ENCODE peak calls at places on chromosomes 6 and 20, in five cellular contexts. One of them, this sample, is unnamed. For H3K4me1, the result is how much of the 10 kb centered on the place peaks cover.

GRCh38 chr20:39716796-39717341 is 754.7 kb downstream of the DHX35 start:
- DNase-seq in right cardiac atrium: no peak
- DNase-seq in lung: no peak
- DNase-seq in psoas muscle: no peak
- DNase-seq in heart left ventricle: no peak
- DNase-seq in this sample: no peak

GRCh38 chr6:141152951-141153350 is 979.8 kb upstream of the GJE1 start:
- DNase-seq in lung: no peak
- DNase-seq in heart left ventricle: no peak
- DNase-seq in psoas muscle: no peak
- DNase-seq in right cardiac atrium: no peak
- DNase-seq in this sample: no peak

GRCh38 chr6:146859795-146860495 is 261.2 kb downstream of the ADGB start:
- DNase-seq in heart left ventricle: no peak
- DNase-seq in lung: no peak
- DNase-seq in psoas muscle: no peak
- DNase-seq in right cardiac atrium: no peak
- DNase-seq in this sample: no peak

GRCh38 chr6:147055821-147056392 is 148.3 kb upstream of the STXBP5 start:
- DNase-seq in right cardiac atrium: no peak
- DNase-seq in psoas muscle: no peak
- DNase-seq in lung: no peak
- DNase-seq in heart left ventricle: no peak
- DNase-seq in this sample: no peak

GRCh38 chr20:50932016-50932338 is 740 bp upstream of the ADNP start:
- DNase-seq in lung: no peak
- DNase-seq in heart left ventricle: no peak
- DNase-seq in right cardiac atrium: no peak
- DNase-seq in psoas muscle: no peak
- DNase-seq in this sample: no peak

GRCh38 chr6:3398755-3399671 is 57.8 kb downstream of the SLC22A23 start:
- DNase-seq in heart left ventricle: no peak
- DNase-seq in right cardiac atrium: no peak
- DNase-seq in lung: no peak
- DNase-seq in psoas muscle: no peak
- DNase-seq in this sample: no peak

GRCh38 chr6:64012351-64013060 is 376.9 kb downstream of the PHF3 start:
- DNase-seq in heart left ventricle: no peak
- DNase-seq in psoas muscle: no peak
- DNase-seq in lung: no peak
- DNase-seq in right cardiac atrium: no peak
- DNase-seq in this sample: no peak

GRCh38 chr20:29878777-29879442 is 1378.6 kb upstream of the DEFB115 start:
- DNase-seq in psoas muscle: peak
- DNase-seq in right cardiac atrium: peak
- DNase-seq in heart left ventricle: peak
- DNase-seq in lung: no peak
- DNase-seq in this sample: peak

GRCh38 chr6:33116881-33117711 is 41.3 kb downstream of the HLA-DPB1 start:
- DNase-seq in lung: no peak
- DNase-seq in psoas muscle: no peak
- DNase-seq in right cardiac atrium: peak
- DNase-seq in heart left ventricle: no peak
- DNase-seq in this sample: peak

GRCh38 chr6:169162968-169163903 is 90.4 kb downstream of the THBS2 start:
- DNase-seq in heart left ventricle: no peak
- DNase-seq in lung: peak
- DNase-seq in right cardiac atrium: peak
- DNase-seq in psoas muscle: peak
- DNase-seq in this sample: peak

GRCh38 chr20:18058661-18059467 is 1.1 kb upstream of the OVOL2 start:
- DNase-seq in right cardiac atrium: no peak
- DNase-seq in psoas muscle: no peak
- DNase-seq in heart left ventricle: no peak
- DNase-seq in lung: peak
- DNase-seq in this sample: no peak

GRCh38 chr6:135231469-135231844 is 50.3 kb downstream of the MYB start:
- DNase-seq in heart left ventricle: no peak
- DNase-seq in lung: no peak
- DNase-seq in psoas muscle: no peak
- DNase-seq in right cardiac atrium: no peak
- DNase-seq in this sample: no peak

GRCh38 chr6:10481101-10481500 is 40.0 kb upstream of the GCNT2 start:
- DNase-seq in psoas muscle: no peak
- DNase-seq in lung: no peak
- DNase-seq in right cardiac atrium: no peak
- DNase-seq in heart left ventricle: no peak
- DNase-seq in this sample: no peak

GRCh38 chr6:47168176-47168575 is 126.0 kb upstream of the ADGRF1 start:
- DNase-seq in heart left ventricle: no peak
- DNase-seq in right cardiac atrium: no peak
- DNase-seq in psoas muscle: peak
- DNase-seq in lung: peak
- DNase-seq in this sample: peak

GRCh38 chr6:98946877-98947410 is 802 bp downstream of the FBXL4 start:
- DNase-seq in lung: peak
- DNase-seq in heart left ventricle: peak
- DNase-seq in psoas muscle: peak
- DNase-seq in right cardiac atrium: peak
- DNase-seq in this sample: no peak

GRCh38 chr6:26216015-26216885 is 129.0 kb downstream of the HFE start:
- DNase-seq in right cardiac atrium: peak
- DNase-seq in heart left ventricle: peak
- DNase-seq in psoas muscle: peak
- DNase-seq in lung: no peak
- DNase-seq in this sample: peak

GRCh38 chr6:43669050-43669921 is 18.3 kb downstream of the MRPS18A start:
- DNase-seq in psoas muscle: peak
- DNase-seq in heart left ventricle: peak
- DNase-seq in lung: no peak
- DNase-seq in right cardiac atrium: peak
- DNase-seq in this sample: peak

GRCh38 chr6:8760951-8761350 is 325.6 kb upstream of the SLC35B3 start:
- DNase-seq in psoas muscle: no peak
- DNase-seq in heart left ventricle: no peak
- DNase-seq in lung: no peak
- DNase-seq in right cardiac atrium: no peak
- DNase-seq in this sample: no peak

GRCh38 chr6:27237089-27237723 is 10.3 kb upstream of the PRSS16 start:
- DNase-seq in lung: no peak
- DNase-seq in right cardiac atrium: no peak
- DNase-seq in heart left ventricle: no peak
- DNase-seq in psoas muscle: no peak
- DNase-seq in this sample: no peak

GRCh38 chr6:11370191-11371018 is 137.9 kb upstream of the NEDD9 start:
- DNase-seq in lung: no peak
- DNase-seq in psoas muscle: no peak
- DNase-seq in heart left ventricle: no peak
- DNase-seq in right cardiac atrium: no peak
- DNase-seq in this sample: no peak

GRCh38 chr20:10216146-10216741 is 2.4 kb upstream of the SNAP25 start:
- DNase-seq in lung: no peak
- DNase-seq in right cardiac atrium: no peak
- DNase-seq in heart left ventricle: no peak
- DNase-seq in psoas muscle: no peak
- DNase-seq in this sample: no peak

GRCh38 chr6:23465912-23466311 is 660.1 kb upstream of the NRSN1 start:
- DNase-seq in psoas muscle: no peak
- DNase-seq in right cardiac atrium: no peak
- DNase-seq in lung: no peak
- DNase-seq in heart left ventricle: no peak
- DNase-seq in this sample: no peak

GRCh38 chr6:39092124-39092523 is 22.9 kb downstream of the SAYSD1 start:
- DNase-seq in heart left ventricle: no peak
- DNase-seq in right cardiac atrium: no peak
- DNase-seq in psoas muscle: no peak
- DNase-seq in lung: no peak
- DNase-seq in this sample: no peak

GRCh38 chr20:32664352-32665159 is 9.2 kb downstream of the C20orf203 start:
- DNase-seq in lung: no peak
- DNase-seq in right cardiac atrium: no peak
- DNase-seq in psoas muscle: no peak
- DNase-seq in heart left ventricle: peak
- DNase-seq in this sample: no peak

GRCh38 chr6:117538615-117539014 is 56.1 kb downstream of the DCBLD1 start:
- DNase-seq in lung: no peak
- DNase-seq in psoas muscle: no peak
- DNase-seq in heart left ventricle: no peak
- DNase-seq in right cardiac atrium: no peak
- DNase-seq in this sample: no peak

GRCh38 chr6:126112171-126112632 is 125.9 kb downstream of the TRMT11 start:
- DNase-seq in lung: no peak
- DNase-seq in right cardiac atrium: no peak
- DNase-seq in psoas muscle: no peak
- DNase-seq in heart left ventricle: no peak
- DNase-seq in this sample: no peak

GRCh38 chr20:53738039-53738944 is 144.7 kb upstream of the ZNF217 start:
- DNase-seq in right cardiac atrium: peak
- DNase-seq in lung: peak
- DNase-seq in psoas muscle: peak
- DNase-seq in heart left ventricle: peak
- DNase-seq in this sample: no peak

GRCh38 chr6:165791306-165791705 is 128.3 kb upstream of the PDE10A start:
- DNase-seq in heart left ventricle: no peak
- DNase-seq in right cardiac atrium: no peak
- DNase-seq in psoas muscle: no peak
- DNase-seq in lung: peak
- DNase-seq in this sample: no peak

GRCh38 chr20:49713779-49714712 is at the start of gene B4GALT5:
- DNase-seq in lung: peak
- DNase-seq in heart left ventricle: peak
- DNase-seq in psoas muscle: peak
- DNase-seq in right cardiac atrium: peak
- DNase-seq in this sample: peak

GRCh38 chr6:6001443-6001842 is 5.3 kb downstream of the NRN1 start:
- DNase-seq in lung: no peak
- DNase-seq in right cardiac atrium: no peak
- DNase-seq in psoas muscle: no peak
- DNase-seq in heart left ventricle: no peak
- DNase-seq in this sample: no peak
- H3K4me1 ChIP-seq in lung: under half
- H3K4me1 ChIP-seq in right cardiac atrium: under half
- H3K4me1 ChIP-seq in psoas muscle: under half
- H3K4me1 ChIP-seq in heart left ventricle: under half
- H3K4me1 ChIP-seq in this sample: under half

DNA sequence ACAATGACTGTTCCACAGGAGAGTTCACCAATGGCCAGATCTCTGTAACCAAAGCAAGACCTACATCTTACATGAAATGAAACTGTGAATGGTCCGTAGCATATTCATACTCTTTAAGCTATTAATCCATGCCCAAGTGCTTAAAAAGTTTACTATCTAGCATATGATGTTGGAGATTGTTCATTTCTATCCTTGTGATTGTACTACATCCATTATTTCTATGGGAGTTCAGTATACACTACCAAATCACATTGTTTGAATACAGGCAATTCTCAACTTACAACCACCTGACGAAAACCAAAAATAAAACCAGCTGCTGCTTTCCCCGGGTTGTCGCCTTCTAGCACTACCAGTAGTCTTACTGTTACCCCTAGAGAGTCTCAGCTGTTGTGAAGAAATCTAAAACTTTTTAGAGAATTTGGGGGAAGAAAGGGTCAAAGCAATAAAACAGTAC is 37.9 kb downstream of the HIVEP2 start:
- DNase-seq in heart left ventricle: no peak
- DNase-seq in lung: no peak
- DNase-seq in right cardiac atrium: no peak
- DNase-seq in psoas muscle: no peak
- DNase-seq in this sample: no peak
- H3K4me3 ChIP-seq in heart left ventricle: no peak
- H3K4me3 ChIP-seq in lung: no peak
- H3K4me3 ChIP-seq in right cardiac atrium: no peak
- H3K4me3 ChIP-seq in psoas muscle: peak
- H3K4me3 ChIP-seq in this sample: no peak

GRCh38 chr20:14310977-14311654 is 26.3 kb downstream of the FLRT3 start:
- DNase-seq in psoas muscle: no peak
- DNase-seq in heart left ventricle: no peak
- DNase-seq in lung: no peak
- DNase-seq in right cardiac atrium: no peak
- DNase-seq in this sample: no peak
- H3K4me1 ChIP-seq in psoas muscle: under half
- H3K4me1 ChIP-seq in heart left ventricle: under half
- H3K4me1 ChIP-seq in lung: under half
- H3K4me1 ChIP-seq in right cardiac atrium: under half
- H3K4me1 ChIP-seq in this sample: under half

GRCh38 chr20:43917380-43917779 is 2.7 kb downstream of the TOX2 start:
- DNase-seq in right cardiac atrium: no peak
- DNase-seq in psoas muscle: no peak
- DNase-seq in lung: no peak
- DNase-seq in heart left ventricle: no peak
- DNase-seq in this sample: no peak
- H3K4me3 ChIP-seq in right cardiac atrium: no peak
- H3K4me3 ChIP-seq in psoas muscle: no peak
- H3K4me3 ChIP-seq in lung: no peak
- H3K4me3 ChIP-seq in heart left ventricle: no peak
- H3K4me3 ChIP-seq in this sample: no peak

DNA sequence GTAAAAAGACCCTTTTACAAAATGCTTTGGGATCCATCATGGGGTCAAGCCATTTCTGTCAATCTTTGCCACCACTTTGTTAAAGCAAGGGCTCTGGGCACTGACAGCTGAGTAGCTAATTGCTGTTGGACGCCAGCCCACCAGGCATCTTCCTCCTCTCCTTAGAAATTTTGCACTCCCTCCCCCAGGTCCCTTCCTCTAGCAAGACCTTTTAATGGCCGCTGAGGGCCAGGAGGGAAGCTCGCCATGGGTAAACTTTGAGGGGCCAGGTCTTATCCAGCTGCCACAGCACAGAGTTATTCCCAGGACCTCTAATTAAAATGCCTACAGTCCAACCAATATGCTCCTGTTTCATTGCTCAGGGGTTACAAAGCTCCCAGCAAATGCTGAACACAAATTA is 16.9 kb downstream of the SCML4 start:
- DNase-seq in heart left ventricle: no peak
- DNase-seq in psoas muscle: no peak
- DNase-seq in lung: no peak
- DNase-seq in right cardiac atrium: no peak
- DNase-seq in this sample: no peak
- H3K4me1 ChIP-seq in heart left ventricle: under half
- H3K4me1 ChIP-seq in psoas muscle: under half
- H3K4me1 ChIP-seq in lung: under half
- H3K4me1 ChIP-seq in right cardiac atrium: under half
- H3K4me1 ChIP-seq in this sample: under half

This sample was measured in aorta.